ENCODE peak calls at places on chromosomes 7 and 10, in eight cellular contexts. C is HCEC 1CT; W is EH; H is H9; X is activated CD4-positive, alpha-beta T cell treated with anti-CD3 and anti-CD28 coated beads for 48 hours; G is brain microvascular endothelial cell; I is lower leg skin; M is D341Med. J is an unnamed sample.

GRCh38 chr7:128381161-128381821 is 19.8 kb upstream of the PRRT4 start:
- DNase-seq in C (no peak), W (no peak), H (peak), X (peak), G (no peak), I (peak), M (peak), J (no peak)

GRCh38 chr10:59709472-59710125 is at the start of gene SLC16A9:
- DNase-seq in C (peak), W (peak), H (peak), X (peak), G (peak), I (peak), M (peak), J (peak)

GRCh38 chr10:30782543-30783461 is 153.2 kb upstream of the LYZL2 start:
- DNase-seq in C (peak), W (peak), H (no peak), X (no peak), G (no peak), I (peak), M (no peak), J (no peak)

GRCh38 chr10:52558090-52558489 is 214.5 kb downstream of the MBL2 start:
- DNase-seq in C (no peak), W (no peak), H (no peak), X (no peak), G (no peak), I (no peak), M (no peak), J (no peak)

GRCh38 chr10:14645239-14645960 is 129.3 kb downstream of the FAM107B start:
- DNase-seq in C (no peak), W (no peak), H (no peak), X (peak), G (no peak), I (no peak), M (no peak), J (no peak)

GRCh38 chr7:106039486-106040060 is 72.5 kb downstream of the SYPL1 start:
- DNase-seq in C (peak), W (peak), H (peak), X (no peak), G (peak), I (no peak), M (no peak), J (peak)

GRCh38 chr7:123795917-123796316 is 47.1 kb upstream of the WASL start:
- DNase-seq in C (no peak), W (no peak), H (no peak), X (no peak), G (no peak), I (no peak), M (no peak), J (no peak)

GRCh38 chr7:537911-538634 is 18.4 kb upstream of the PDGFA start:
- DNase-seq in C (peak), W (peak), H (peak), X (no peak), G (peak), I (no peak), M (no peak), J (no peak)

GRCh38 chr10:126975221-126975620 is 70.0 kb downstream of the DOCK1 start:
- DNase-seq in C (no peak), W (no peak), H (no peak), X (no peak), G (no peak), I (no peak), M (no peak), J (no peak)

GRCh38 chr10:22931948-22932347 is 4.1 kb downstream of the ARMC3 start:
- DNase-seq in C (peak), W (peak), H (no peak), X (no peak), G (peak), I (no peak), M (no peak), J (peak)

GRCh38 chr7:16479587-16479986 is 14.0 kb upstream of the SOSTDC1 start:
- DNase-seq in C (no peak), W (no peak), H (no peak), X (no peak), G (no peak), I (no peak), M (no peak), J (no peak)

GRCh38 chr10:12925845-12926244 is 75.7 kb downstream of the CCDC3 start:
- DNase-seq in C (no peak), W (no peak), H (no peak), X (no peak), G (no peak), I (peak), M (no peak), J (no peak)

GRCh38 chr10:130141878-130142277 is 5.7 kb downstream of the GLRX3 start:
- DNase-seq in C (no peak), W (no peak), H (no peak), X (no peak), G (no peak), I (no peak), M (no peak), J (no peak)

GRCh38 chr7:101232141-101232821 is 5.3 kb downstream of the CLDN15 start:
- DNase-seq in C (no peak), W (peak), H (peak), X (no peak), G (no peak), I (peak), M (peak), J (no peak)

GRCh38 chr7:157457355-157458253 is 120.8 kb downstream of the DNAJB6 start:
- DNase-seq in C (no peak), W (no peak), H (no peak), X (no peak), G (no peak), I (peak), M (no peak), J (no peak)

GRCh38 chr7:2624293-2624881 is 7.4 kb upstream of the TTYH3 start:
- DNase-seq in C (no peak), W (no peak), H (no peak), X (no peak), G (no peak), I (peak), M (no peak), J (no peak)

GRCh38 chr7:1691096-1691495 is 21.0 kb downstream of the ELFN1 start:
- DNase-seq in C (no peak), W (no peak), H (peak), X (no peak), G (no peak), I (peak), M (no peak), J (no peak)

GRCh38 chr10:23439452-23439919 is 611 bp downstream of the OTUD1 start:
- DNase-seq in C (peak), W (peak), H (peak), X (no peak), G (no peak), I (peak), M (peak), J (no peak)

GRCh38 chr10:3745582-3745981 is 39.4 kb downstream of the KLF6 start:
- DNase-seq in C (no peak), W (no peak), H (no peak), X (no peak), G (no peak), I (no peak), M (no peak), J (no peak)

GRCh38 chr7:56219017-56219416 is 102.8 kb upstream of the NUPR2 start:
- DNase-seq in C (no peak), W (no peak), H (no peak), X (no peak), G (no peak), I (no peak), M (no peak), J (no peak)

GRCh38 chr10:33981301-33981700 is 646.8 kb upstream of the NRP1 start:
- DNase-seq in C (no peak), W (no peak), H (no peak), X (no peak), G (no peak), I (no peak), M (no peak), J (no peak)

GRCh38 chr10:20598590-20598989 is 298.5 kb downstream of the NEBL start:
- DNase-seq in C (no peak), W (no peak), H (peak), X (no peak), G (peak), I (peak), M (no peak), J (peak)

GRCh38 chr10:103759100-103759781 is 96.1 kb downstream of the SH3PXD2A start:
- DNase-seq in C (peak), W (peak), H (no peak), X (peak), G (peak), I (no peak), M (no peak), J (no peak)

GRCh38 chr7:55375237-55375636 is 10.1 kb downstream of the LANCL2 start:
- DNase-seq in C (no peak), W (peak), H (no peak), X (no peak), G (no peak), I (no peak), M (no peak), J (no peak)

GRCh38 chr7:30845426-30846135 is 66.1 kb upstream of the AQP1 start:
- DNase-seq in C (peak), W (peak), H (no peak), X (no peak), G (no peak), I (peak), M (no peak), J (no peak)

GRCh38 chr7:43658718-43659548 is 70.4 kb downstream of the COA1 start:
- DNase-seq in C (peak), W (peak), H (no peak), X (peak), G (no peak), I (no peak), M (no peak), J (peak)

GRCh38 chr10:97703398-97704067 is 10.0 kb upstream of the MARVELD1 start:
- DNase-seq in C (no peak), W (no peak), H (no peak), X (no peak), G (no peak), I (no peak), M (no peak), J (no peak)

GRCh38 chr7:130099331-130099730 is 29.0 kb downstream of the KLHDC10 start:
- DNase-seq in C (no peak), W (no peak), H (no peak), X (no peak), G (no peak), I (no peak), M (no peak), J (no peak)

GRCh38 chr10:8435186-8436055 is 380.9 kb downstream of the GATA3 start:
- DNase-seq in C (no peak), W (no peak), H (no peak), X (no peak), G (no peak), I (no peak), M (no peak), J (no peak)

GRCh38 chr10:67520924-67521520 is 175.0 kb downstream of the CTNNA3 start:
- DNase-seq in C (peak), W (peak), H (peak), X (peak), G (peak), I (no peak), M (peak), J (peak)

GRCh38 chr10:11237571-11237970 is 219.9 kb downstream of the CELF2 start:
- DNase-seq in C (no peak), W (no peak), H (no peak), X (peak), G (no peak), I (no peak), M (no peak), J (no peak)